ENCODE peak calls at places on chromosomes 4 and X, in nine cellular contexts. One of them, this sample, is unnamed.

GRCh38 chrX:143378851-143379250 is 138.4 kb downstream of the SPANXN3 start:
- DNase-seq in ureter: no peak
- DNase-seq in CD4-positive, CD25-positive, alpha-beta regulatory T cell: no peak
- DNase-seq in sciatic nerve: no peak
- DNase-seq in NCI-H2171 treated with DMSO at 0.1 percent for 48 hours: no peak
- DNase-seq in immature natural killer cell: no peak
- DNase-seq in effector CD4-positive, alpha-beta T cell: no peak
- DNase-seq in NCI-H2081: no peak
- DNase-seq in IMR-90: no peak
- DNase-seq in this sample: no peak

GRCh38 chrX:141642979-141643378 is 53.5 kb downstream of the SPANXA2 start:
- DNase-seq in ureter: no peak
- DNase-seq in NCI-H2171 treated with DMSO at 0.1 percent for 48 hours: no peak
- DNase-seq in NCI-H2081: no peak
- DNase-seq in sciatic nerve: no peak
- DNase-seq in IMR-90: peak
- DNase-seq in CD4-positive, CD25-positive, alpha-beta regulatory T cell: no peak
- DNase-seq in immature natural killer cell: no peak
- DNase-seq in effector CD4-positive, alpha-beta T cell: no peak
- DNase-seq in this sample: no peak

GRCh38 chr4:3462790-3463415 is at the start of gene DOK7:
- DNase-seq in NCI-H2171 treated with DMSO at 0.1 percent for 48 hours: no peak
- DNase-seq in IMR-90: no peak
- DNase-seq in ureter: no peak
- DNase-seq in NCI-H2081: no peak
- DNase-seq in immature natural killer cell: no peak
- DNase-seq in sciatic nerve: no peak
- DNase-seq in CD4-positive, CD25-positive, alpha-beta regulatory T cell: no peak
- DNase-seq in effector CD4-positive, alpha-beta T cell: no peak
- DNase-seq in this sample: no peak

GRCh38 chr4:84531689-84532088 is 32.6 kb upstream of the NKX6-1 start:
- DNase-seq in ureter: no peak
- DNase-seq in NCI-H2171 treated with DMSO at 0.1 percent for 48 hours: no peak
- DNase-seq in CD4-positive, CD25-positive, alpha-beta regulatory T cell: no peak
- DNase-seq in sciatic nerve: no peak
- DNase-seq in NCI-H2081: no peak
- DNase-seq in immature natural killer cell: no peak
- DNase-seq in IMR-90: no peak
- DNase-seq in effector CD4-positive, alpha-beta T cell: no peak
- DNase-seq in this sample: no peak

GRCh38 chr4:3293410-3294391 is 880 bp downstream of the RGS12 start:
- DNase-seq in IMR-90: no peak
- DNase-seq in effector CD4-positive, alpha-beta T cell: no peak
- DNase-seq in sciatic nerve: peak
- DNase-seq in NCI-H2081: no peak
- DNase-seq in CD4-positive, CD25-positive, alpha-beta regulatory T cell: no peak
- DNase-seq in ureter: peak
- DNase-seq in immature natural killer cell: no peak
- DNase-seq in NCI-H2171 treated with DMSO at 0.1 percent for 48 hours: no peak
- DNase-seq in this sample: peak

GRCh38 chrX:74923942-74924448 is 1.3 kb downstream of the NEXMIF start:
- DNase-seq in sciatic nerve: peak
- DNase-seq in ureter: no peak
- DNase-seq in immature natural killer cell: no peak
- DNase-seq in NCI-H2171 treated with DMSO at 0.1 percent for 48 hours: no peak
- DNase-seq in IMR-90: no peak
- DNase-seq in NCI-H2081: peak
- DNase-seq in CD4-positive, CD25-positive, alpha-beta regulatory T cell: no peak
- DNase-seq in effector CD4-positive, alpha-beta T cell: no peak
- DNase-seq in this sample: no peak

GRCh38 chrX:149487292-149487691 is 17.8 kb downstream of the IDS start:
- DNase-seq in effector CD4-positive, alpha-beta T cell: no peak
- DNase-seq in IMR-90: no peak
- DNase-seq in CD4-positive, CD25-positive, alpha-beta regulatory T cell: no peak
- DNase-seq in sciatic nerve: no peak
- DNase-seq in NCI-H2081: no peak
- DNase-seq in immature natural killer cell: no peak
- DNase-seq in ureter: no peak
- DNase-seq in NCI-H2171 treated with DMSO at 0.1 percent for 48 hours: no peak
- DNase-seq in this sample: no peak

GRCh38 chr4:184457530-184458249 is 16.7 kb downstream of the IRF2 start:
- DNase-seq in IMR-90: no peak
- DNase-seq in immature natural killer cell: no peak
- DNase-seq in sciatic nerve: no peak
- DNase-seq in NCI-H2081: peak
- DNase-seq in CD4-positive, CD25-positive, alpha-beta regulatory T cell: no peak
- DNase-seq in NCI-H2171 treated with DMSO at 0.1 percent for 48 hours: no peak
- DNase-seq in effector CD4-positive, alpha-beta T cell: no peak
- DNase-seq in ureter: no peak
- DNase-seq in this sample: no peak

GRCh38 chrX:14941301-14941700 is 68.1 kb downstream of the MOSPD2 start:
- DNase-seq in CD4-positive, CD25-positive, alpha-beta regulatory T cell: no peak
- DNase-seq in effector CD4-positive, alpha-beta T cell: no peak
- DNase-seq in immature natural killer cell: no peak
- DNase-seq in NCI-H2081: no peak
- DNase-seq in NCI-H2171 treated with DMSO at 0.1 percent for 48 hours: no peak
- DNase-seq in ureter: no peak
- DNase-seq in IMR-90: no peak
- DNase-seq in sciatic nerve: no peak
- DNase-seq in this sample: no peak

GRCh38 chr4:41160010-41160789 is 54.1 kb downstream of the APBB2 start:
- DNase-seq in IMR-90: peak
- DNase-seq in NCI-H2171 treated with DMSO at 0.1 percent for 48 hours: no peak
- DNase-seq in sciatic nerve: no peak
- DNase-seq in CD4-positive, CD25-positive, alpha-beta regulatory T cell: no peak
- DNase-seq in effector CD4-positive, alpha-beta T cell: no peak
- DNase-seq in ureter: no peak
- DNase-seq in NCI-H2081: no peak
- DNase-seq in immature natural killer cell: no peak
- DNase-seq in this sample: peak

GRCh38 chrX:40945366-40945713 is 139.9 kb upstream of the USP9X start:
- DNase-seq in effector CD4-positive, alpha-beta T cell: no peak
- DNase-seq in sciatic nerve: no peak
- DNase-seq in immature natural killer cell: no peak
- DNase-seq in IMR-90: peak
- DNase-seq in NCI-H2081: no peak
- DNase-seq in NCI-H2171 treated with DMSO at 0.1 percent for 48 hours: peak
- DNase-seq in CD4-positive, CD25-positive, alpha-beta regulatory T cell: no peak
- DNase-seq in ureter: no peak
- DNase-seq in this sample: no peak

GRCh38 chr4:151231915-151232595 is 44.9 kb upstream of the PRSS48 start:
- DNase-seq in ureter: no peak
- DNase-seq in CD4-positive, CD25-positive, alpha-beta regulatory T cell: no peak
- DNase-seq in NCI-H2171 treated with DMSO at 0.1 percent for 48 hours: no peak
- DNase-seq in effector CD4-positive, alpha-beta T cell: no peak
- DNase-seq in sciatic nerve: no peak
- DNase-seq in immature natural killer cell: no peak
- DNase-seq in IMR-90: no peak
- DNase-seq in NCI-H2081: no peak
- DNase-seq in this sample: no peak

GRCh38 chr4:3898098-3898497 is 131.9 kb downstream of the ADRA2C start:
- DNase-seq in CD4-positive, CD25-positive, alpha-beta regulatory T cell: no peak
- DNase-seq in sciatic nerve: no peak
- DNase-seq in ureter: no peak
- DNase-seq in NCI-H2081: no peak
- DNase-seq in effector CD4-positive, alpha-beta T cell: no peak
- DNase-seq in IMR-90: no peak
- DNase-seq in immature natural killer cell: no peak
- DNase-seq in NCI-H2171 treated with DMSO at 0.1 percent for 48 hours: no peak
- DNase-seq in this sample: no peak

GRCh38 chr4:182827981-182828677 is 89.1 kb downstream of the DCTD start:
- DNase-seq in IMR-90: no peak
- DNase-seq in CD4-positive, CD25-positive, alpha-beta regulatory T cell: no peak
- DNase-seq in NCI-H2081: no peak
- DNase-seq in ureter: no peak
- DNase-seq in effector CD4-positive, alpha-beta T cell: no peak
- DNase-seq in immature natural killer cell: no peak
- DNase-seq in sciatic nerve: no peak
- DNase-seq in NCI-H2171 treated with DMSO at 0.1 percent for 48 hours: no peak
- DNase-seq in this sample: no peak

GRCh38 chr4:149987330-149987751 is 90.9 kb upstream of the DCLK2 start:
- DNase-seq in effector CD4-positive, alpha-beta T cell: no peak
- DNase-seq in immature natural killer cell: no peak
- DNase-seq in CD4-positive, CD25-positive, alpha-beta regulatory T cell: no peak
- DNase-seq in sciatic nerve: no peak
- DNase-seq in ureter: no peak
- DNase-seq in IMR-90: no peak
- DNase-seq in NCI-H2171 treated with DMSO at 0.1 percent for 48 hours: peak
- DNase-seq in NCI-H2081: no peak
- DNase-seq in this sample: no peak

GRCh38 chrX:15434205-15434604 is 50.0 kb upstream of the VEGFD start:
- DNase-seq in immature natural killer cell: no peak
- DNase-seq in effector CD4-positive, alpha-beta T cell: no peak
- DNase-seq in CD4-positive, CD25-positive, alpha-beta regulatory T cell: no peak
- DNase-seq in IMR-90: no peak
- DNase-seq in sciatic nerve: no peak
- DNase-seq in NCI-H2171 treated with DMSO at 0.1 percent for 48 hours: no peak
- DNase-seq in ureter: no peak
- DNase-seq in NCI-H2081: no peak
- DNase-seq in this sample: no peak

GRCh38 chr4:183450108-183450507 is 5.7 kb downstream of the CDKN2AIP start:
- DNase-seq in IMR-90: no peak
- DNase-seq in NCI-H2171 treated with DMSO at 0.1 percent for 48 hours: no peak
- DNase-seq in ureter: no peak
- DNase-seq in CD4-positive, CD25-positive, alpha-beta regulatory T cell: no peak
- DNase-seq in NCI-H2081: no peak
- DNase-seq in immature natural killer cell: no peak
- DNase-seq in effector CD4-positive, alpha-beta T cell: no peak
- DNase-seq in sciatic nerve: no peak
- DNase-seq in this sample: no peak

GRCh38 chr4:142493255-142493976 is 352.7 kb downstream of the INPP4B start:
- DNase-seq in sciatic nerve: no peak
- DNase-seq in ureter: no peak
- DNase-seq in CD4-positive, CD25-positive, alpha-beta regulatory T cell: no peak
- DNase-seq in IMR-90: peak
- DNase-seq in immature natural killer cell: no peak
- DNase-seq in effector CD4-positive, alpha-beta T cell: no peak
- DNase-seq in NCI-H2081: no peak
- DNase-seq in NCI-H2171 treated with DMSO at 0.1 percent for 48 hours: no peak
- DNase-seq in this sample: no peak

GRCh38 chr4:128337863-128338262 is 50.2 kb upstream of the PGRMC2 start:
- DNase-seq in NCI-H2081: no peak
- DNase-seq in sciatic nerve: no peak
- DNase-seq in immature natural killer cell: no peak
- DNase-seq in effector CD4-positive, alpha-beta T cell: no peak
- DNase-seq in IMR-90: no peak
- DNase-seq in NCI-H2171 treated with DMSO at 0.1 percent for 48 hours: no peak
- DNase-seq in CD4-positive, CD25-positive, alpha-beta regulatory T cell: no peak
- DNase-seq in ureter: no peak
- DNase-seq in this sample: no peak

GRCh38 chr4:126512998-126513397 is 1119.8 kb upstream of the INTU start:
- DNase-seq in ureter: no peak
- DNase-seq in NCI-H2171 treated with DMSO at 0.1 percent for 48 hours: no peak
- DNase-seq in IMR-90: no peak
- DNase-seq in CD4-positive, CD25-positive, alpha-beta regulatory T cell: no peak
- DNase-seq in sciatic nerve: no peak
- DNase-seq in immature natural killer cell: no peak
- DNase-seq in effector CD4-positive, alpha-beta T cell: no peak
- DNase-seq in NCI-H2081: no peak
- DNase-seq in this sample: no peak

GRCh38 chr4:37675587-37676290 is 10.4 kb downstream of the RELL1 start:
- DNase-seq in ureter: no peak
- DNase-seq in NCI-H2171 treated with DMSO at 0.1 percent for 48 hours: no peak
- DNase-seq in NCI-H2081: no peak
- DNase-seq in IMR-90: no peak
- DNase-seq in CD4-positive, CD25-positive, alpha-beta regulatory T cell: no peak
- DNase-seq in effector CD4-positive, alpha-beta T cell: no peak
- DNase-seq in sciatic nerve: no peak
- DNase-seq in immature natural killer cell: peak
- DNase-seq in this sample: no peak

GRCh38 chr4:155972098-155972497 is 18.4 kb upstream of the CTSO start:
- DNase-seq in sciatic nerve: no peak
- DNase-seq in immature natural killer cell: no peak
- DNase-seq in IMR-90: peak
- DNase-seq in NCI-H2171 treated with DMSO at 0.1 percent for 48 hours: no peak
- DNase-seq in ureter: no peak
- DNase-seq in NCI-H2081: no peak
- DNase-seq in CD4-positive, CD25-positive, alpha-beta regulatory T cell: no peak
- DNase-seq in effector CD4-positive, alpha-beta T cell: no peak
- DNase-seq in this sample: peak

GRCh38 chr4:144494280-144494679 is 151.7 kb upstream of the HHIP start:
- DNase-seq in effector CD4-positive, alpha-beta T cell: no peak
- DNase-seq in sciatic nerve: no peak
- DNase-seq in CD4-positive, CD25-positive, alpha-beta regulatory T cell: no peak
- DNase-seq in immature natural killer cell: no peak
- DNase-seq in NCI-H2171 treated with DMSO at 0.1 percent for 48 hours: no peak
- DNase-seq in ureter: no peak
- DNase-seq in IMR-90: no peak
- DNase-seq in NCI-H2081: no peak
- DNase-seq in this sample: no peak

GRCh38 chr4:2862528-2862927 is 18.9 kb downstream of the ADD1 start:
- DNase-seq in IMR-90: peak
- DNase-seq in immature natural killer cell: no peak
- DNase-seq in CD4-positive, CD25-positive, alpha-beta regulatory T cell: no peak
- DNase-seq in NCI-H2171 treated with DMSO at 0.1 percent for 48 hours: no peak
- DNase-seq in ureter: no peak
- DNase-seq in sciatic nerve: no peak
- DNase-seq in effector CD4-positive, alpha-beta T cell: no peak
- DNase-seq in NCI-H2081: no peak
- DNase-seq in this sample: peak

This sample was measured in H9.